ENCODE peak calls at places on chromosomes 4 and X, in seven cellular contexts. H, I, P, N, Q, G and D are unnamed samples. For H3K4me1, the result is how much of the 10 kb centered on the place peaks cover.

GRCh38 chr4:4888695-4889094 is 29.2 kb downstream of the MSX1 start:
- DNase-seq in I (no peak), G (no peak), P (no peak), N (peak), H (no peak), Q (no peak), D (no peak)

GRCh38 chrX:10893976-10894375 is 217.2 kb upstream of the HCCS start:
- DNase-seq in I (no peak), G (no peak), H (no peak), Q (no peak), P (no peak), N (no peak), D (no peak)

GRCh38 chr4:177371452-177371851 is 61.8 kb downstream of the NEIL3 start:
- DNase-seq in H (no peak), P (no peak), N (no peak), I (no peak), Q (no peak), G (no peak), D (no peak)

GRCh38 chr4:30718889-30719252 is 1.3 kb upstream of the PCDH7 start:
- DNase-seq in H (no peak), G (no peak), Q (no peak), I (no peak), N (peak), P (peak), D (no peak)

GRCh38 chrX:45888518-45888917 is 656.7 kb downstream of the ZNF674 start:
- DNase-seq in G (no peak), I (no peak), H (no peak), P (no peak), Q (no peak), N (no peak), D (no peak)

GRCh38 chr4:136241221-136241986 is 1290.9 kb downstream of the PCDH18 start:
- DNase-seq in I (no peak), Q (no peak), P (no peak), G (no peak), H (no peak), N (no peak), D (no peak)

GRCh38 chrX:580020-580419 is 50.6 kb upstream of the SHOX start:
- DNase-seq in P (no peak), G (no peak), Q (no peak), N (no peak), H (no peak), I (peak), D (no peak)

GRCh38 chr4:151569650-151570049 is 160.7 kb downstream of the FHIP1A start:
- DNase-seq in G (no peak), I (peak), H (no peak), P (no peak), Q (no peak), N (no peak), D (no peak)

GRCh38 chrX:122113376-122113775 is 1066.0 kb downstream of the GLUD2 start:
- DNase-seq in N (peak), I (no peak), Q (no peak), G (no peak), H (no peak), P (no peak), D (no peak)

GRCh38 chrX:107894038-107894437 is 68.4 kb downstream of the MID2 start:
- DNase-seq in G (no peak), N (peak), Q (no peak), H (no peak), I (no peak), P (peak), D (peak)

GRCh38 chr4:35802644-35803043 is 441.7 kb downstream of the ARAP2 start:
- DNase-seq in N (no peak), I (no peak), P (no peak), Q (no peak), H (no peak), G (peak), D (no peak)

DNA sequence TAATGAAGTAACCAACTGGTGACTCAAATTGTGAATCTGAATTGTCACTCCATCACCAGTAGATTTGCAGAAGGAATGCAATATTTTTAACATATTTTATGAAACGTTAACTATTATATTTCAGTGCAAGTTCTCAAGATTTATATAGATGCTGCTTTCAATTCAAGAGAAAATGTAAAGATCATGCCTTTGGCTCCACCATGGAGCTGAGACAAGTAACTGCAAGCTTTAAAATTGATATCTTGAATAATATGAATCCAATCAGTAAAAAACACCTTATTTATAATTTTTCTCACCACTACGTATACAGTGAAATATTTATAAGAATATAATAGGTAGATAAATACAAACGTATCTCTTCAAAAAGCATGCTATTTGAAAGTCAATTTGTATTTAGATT is 27.8 kb upstream of the GALNTL6 start:
- DNase-seq in I (no peak), N (no peak), Q (no peak), P (no peak), H (no peak), G (no peak), D (no peak)
- H3K27ac ChIP-seq in I (no peak), N (no peak), Q (no peak), P (no peak), H (no peak), G (no peak), D (no peak)

DNA sequence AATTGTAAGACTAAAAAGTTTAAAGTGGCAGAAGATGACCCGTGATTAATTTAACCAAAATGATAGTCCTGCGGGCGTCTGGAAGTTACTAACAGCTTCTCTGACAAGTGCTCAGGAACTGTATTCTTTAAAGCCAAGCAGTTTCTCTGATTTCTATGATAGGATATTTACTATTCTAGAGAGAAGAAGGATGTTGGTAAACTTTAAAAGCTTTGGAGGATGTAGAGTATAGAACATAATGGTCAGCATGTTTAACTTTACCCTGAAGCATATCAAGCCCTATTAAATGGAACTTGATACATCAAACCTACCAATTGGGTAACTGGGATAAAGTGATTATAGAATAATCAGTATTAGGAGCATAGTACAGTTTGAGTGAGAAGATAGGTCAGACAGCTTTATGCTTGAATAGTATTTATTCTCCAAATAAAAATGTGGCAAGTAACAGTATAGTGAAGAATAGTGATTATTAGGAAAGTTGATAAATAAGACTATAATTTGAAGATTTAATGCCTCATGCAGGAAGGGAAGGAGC is 1.8 kb downstream of the STIM2 start:
- DNase-seq in Q (no peak), P (no peak), N (no peak), I (no peak), G (no peak), H (no peak), D (no peak)
- H3K4me1 ChIP-seq in Q (under half), P (under half), N (under half), I (under half), G (half or more), H (under half), D (under half)

GRCh38 chr4:144716778-144717177 is 70.8 kb downstream of the HHIP start:
- DNase-seq in I (no peak), P (peak), Q (no peak), G (no peak), N (no peak), H (no peak), D (no peak)

GRCh38 chr4:144711685-144712456 is 65.9 kb downstream of the HHIP start:
- DNase-seq in G (no peak), P (no peak), I (no peak), Q (no peak), N (no peak), H (no peak), D (no peak)

GRCh38 chr4:144715230-144715629 is 69.3 kb downstream of the HHIP start:
- DNase-seq in I (no peak), Q (no peak), H (no peak), G (no peak), N (no peak), P (no peak), D (no peak)

GRCh38 chr4:144712775-144713174 is 66.8 kb downstream of the HHIP start:
- DNase-seq in Q (no peak), H (no peak), N (no peak), I (no peak), P (no peak), G (no peak), D (no peak)

DNA sequence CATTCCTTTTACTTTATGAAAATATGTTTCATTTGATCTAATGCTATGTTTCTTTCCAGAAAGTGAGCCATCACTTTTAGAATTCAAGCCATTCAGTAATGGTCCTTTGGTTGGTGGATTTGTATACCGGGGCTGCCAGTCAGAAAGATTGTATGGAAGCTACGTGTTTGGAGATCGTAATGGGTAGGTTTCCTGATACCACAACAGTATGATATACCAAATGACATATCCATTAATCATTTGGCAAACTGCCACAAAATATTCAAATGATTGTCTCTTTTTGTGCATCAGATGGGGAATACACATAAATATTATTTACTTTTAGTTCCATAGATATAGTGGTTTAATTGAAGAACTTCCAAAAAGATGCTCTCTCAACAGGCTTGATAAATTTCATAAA is 68.2 kb downstream of the HHIP start:
- DNase-seq in I (no peak), G (no peak), N (no peak), H (no peak), Q (no peak), P (peak), D (no peak)
- H3K27ac ChIP-seq in I (no peak), G (no peak), N (no peak), H (no peak), Q (no peak), P (peak), D (no peak)

DNA sequence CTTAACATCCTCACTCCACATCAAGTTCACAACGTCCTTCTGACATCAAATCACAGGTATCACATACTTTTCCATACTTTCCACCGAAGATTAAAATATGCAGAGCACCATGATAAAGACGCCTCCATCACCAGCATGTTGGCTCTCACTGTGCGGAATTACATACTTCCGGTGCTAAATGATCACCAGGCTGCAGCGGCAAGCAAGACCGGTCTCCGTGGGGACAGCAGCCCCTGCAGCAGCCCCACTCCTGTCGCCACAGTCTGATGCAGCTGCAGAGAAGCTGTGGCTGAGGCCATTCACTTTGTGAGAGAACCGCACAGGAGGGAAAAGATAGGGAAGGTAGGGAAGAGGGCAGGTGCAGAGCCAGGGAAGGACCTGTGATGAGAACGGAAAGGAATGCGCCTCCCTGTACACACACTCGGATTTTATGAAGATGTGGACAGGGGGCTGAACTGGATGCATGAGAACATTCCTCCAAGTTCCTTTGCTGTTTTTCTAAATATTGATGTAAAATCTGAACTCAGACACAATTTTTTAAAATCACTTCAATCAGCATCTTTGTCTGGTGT is 38.3 kb downstream of the AFAP1 start:
- DNase-seq in Q (no peak), N (no peak), H (no peak), I (no peak), P (no peak), G (no peak), D (no peak)
- H3K4me1 ChIP-seq in Q (under half), N (half or more), H (under half), I (under half), P (under half), G (under half), D (under half)

GRCh38 chr4:163694385-163694784 is 199.9 kb downstream of the TMA16 start:
- DNase-seq in P (peak), G (no peak), N (peak), Q (no peak), I (no peak), H (no peak), D (no peak)

GRCh38 chr4:163697121-163697520 is 202.6 kb downstream of the TMA16 start:
- DNase-seq in G (no peak), I (no peak), H (no peak), Q (no peak), N (no peak), P (peak), D (no peak)

GRCh38 chr4:163693211-163693610 is 198.7 kb downstream of the TMA16 start:
- DNase-seq in Q (no peak), P (peak), G (no peak), H (no peak), N (no peak), I (no peak), D (no peak)

GRCh38 chr4:163688856-163689255 is 194.4 kb downstream of the TMA16 start:
- DNase-seq in I (no peak), Q (no peak), N (no peak), P (no peak), H (no peak), G (no peak), D (no peak)

GRCh38 chr4:163693776-163694175 is 199.3 kb downstream of the TMA16 start:
- DNase-seq in I (no peak), H (no peak), P (peak), Q (no peak), N (no peak), G (no peak), D (no peak)
- H3K27ac ChIP-seq in I (no peak), H (no peak), P (peak), Q (no peak), N (no peak), G (no peak), D (no peak)

DNA sequence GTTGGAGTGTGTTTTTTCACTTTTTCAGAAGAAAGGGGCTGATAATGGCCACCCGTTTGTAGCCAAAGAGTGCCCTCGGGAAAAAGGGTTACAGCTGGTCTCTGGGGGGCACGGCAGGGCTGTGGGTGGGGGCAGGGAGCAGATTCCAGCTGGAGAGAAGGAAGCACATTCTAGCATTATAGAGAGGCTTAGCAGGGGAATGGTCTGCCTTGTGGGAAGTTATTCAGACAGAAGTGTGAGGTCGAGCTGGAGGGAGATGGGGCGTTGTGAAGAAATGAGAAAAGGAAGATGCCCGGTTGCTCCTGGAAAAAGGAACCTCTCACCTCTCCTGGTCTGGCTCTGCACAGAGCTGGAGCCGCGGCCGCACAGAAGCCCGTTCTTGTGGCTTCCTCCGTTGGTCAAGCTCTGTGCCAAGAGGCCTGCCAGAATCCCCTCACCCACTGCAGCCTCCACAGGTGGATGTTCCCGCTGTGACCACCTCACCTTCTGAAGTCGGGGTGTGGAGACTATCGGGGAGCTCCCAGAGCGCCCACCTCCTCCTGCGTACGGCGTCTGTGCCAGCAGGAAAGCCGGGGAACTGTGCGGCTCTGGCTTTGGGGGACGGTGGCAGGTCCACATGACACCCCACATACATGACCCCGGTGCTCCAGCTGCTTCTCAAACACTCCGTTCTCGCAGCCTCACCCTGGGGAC is 52.4 kb upstream of the HGFAC start:
- DNase-seq in Q (no peak), N (no peak), I (no peak), G (peak), H (no peak), P (no peak), D (no peak)
- H3K4me1 ChIP-seq in Q (under half), N (under half), I (under half), G (half or more), H (under half), P (under half), D (under half)

DNA sequence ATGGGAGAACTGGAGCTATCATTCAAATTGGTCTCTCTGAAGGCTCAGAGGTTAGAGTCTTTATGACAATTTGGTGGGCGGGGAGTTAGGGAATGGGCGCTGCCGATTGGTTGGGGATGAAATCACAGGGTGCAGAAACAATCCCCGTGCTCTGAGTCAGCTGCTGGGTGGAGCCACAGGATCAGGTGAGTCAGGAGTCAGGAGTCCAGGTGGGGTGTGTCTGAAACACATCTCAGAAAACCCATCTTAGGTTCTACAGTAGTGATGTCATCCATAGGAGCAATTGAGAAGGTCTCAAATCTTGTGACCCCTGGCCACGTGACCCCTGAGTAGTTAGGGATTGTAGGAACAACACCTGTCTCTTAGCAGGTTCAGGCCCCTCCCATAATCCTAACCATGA is 41.6 kb upstream of the TLR3 start:
- DNase-seq in N (no peak), I (no peak), G (no peak), H (peak), P (peak), Q (no peak), D (peak)
- H3K27ac ChIP-seq in N (no peak), I (no peak), G (no peak), H (peak), P (no peak), Q (no peak), D (no peak)